ENCODE peak calls at places on chromosomes 12 and 14, in seven cellular contexts. J, M, Y, C, Z, Q and E are unnamed samples.

GRCh38 chr12:88371416-88372183 is 208.7 kb downstream of the KITLG start:
- DNase-seq in M (no peak), Q (peak), C (no peak), Y (no peak), J (no peak), Z (no peak), E (no peak)

GRCh38 chr14:96052541-96053105 is 13.5 kb downstream of the C14orf132 start:
- DNase-seq in Q (no peak), M (no peak), J (no peak), Z (no peak), C (no peak), Y (no peak), E (peak)

GRCh38 chr12:119447618-119448017 is 113.1 kb downstream of the CCDC60 start:
- DNase-seq in Z (no peak), C (no peak), J (no peak), Q (no peak), M (no peak), Y (no peak), E (no peak)

GRCh38 chr14:97120204-97121120 is 323.3 kb downstream of the VRK1 start:
- DNase-seq in Q (no peak), J (no peak), M (no peak), Z (no peak), Y (no peak), C (no peak), E (no peak)

GRCh38 chr12:67531051-67531450 is 117.5 kb upstream of the DYRK2 start:
- DNase-seq in Y (no peak), C (no peak), Z (no peak), M (no peak), J (no peak), Q (peak), E (no peak)

GRCh38 chr12:133081408-133081806 is 684 bp downstream of the ZNF140 start:
- DNase-seq in Y (no peak), Q (no peak), Z (no peak), J (peak), M (no peak), C (no peak), E (no peak)

GRCh38 chr12:132275110-132275531 is 54.3 kb downstream of the GALNT9 start:
- DNase-seq in Y (peak), Z (no peak), Q (no peak), J (no peak), M (no peak), C (peak), E (peak)

GRCh38 chr12:75852143-75852542 is 179.4 kb downstream of the PHLDA1 start:
- DNase-seq in J (no peak), M (no peak), Q (peak), Y (no peak), Z (no peak), C (no peak), E (no peak)

GRCh38 chr12:93080994-93081809 is 152.1 kb upstream of the EEA1 start:
- DNase-seq in C (no peak), Z (no peak), Q (no peak), M (no peak), Y (no peak), J (no peak), E (no peak)

GRCh38 chr14:75084513-75084912 is 15.1 kb downstream of the ZC2HC1C start:
- DNase-seq in Y (no peak), M (no peak), J (no peak), Q (peak), C (no peak), Z (no peak), E (no peak)

GRCh38 chr12:58341791-58342190 is 400.4 kb downstream of the ATP23 start:
- DNase-seq in Y (no peak), M (no peak), Q (peak), Z (no peak), C (no peak), J (no peak), E (no peak)

GRCh38 chr12:66144796-66145754 is 14.5 kb upstream of the LLPH start:
- DNase-seq in M (no peak), Y (no peak), Q (peak), Z (no peak), C (peak), J (no peak), E (no peak)

GRCh38 chr14:73741386-73741875 is 27.2 kb upstream of the PNMA1 start:
- DNase-seq in Y (peak), Q (peak), M (peak), J (peak), C (peak), Z (no peak), E (no peak)

GRCh38 chr12:1836241-1836803 is 16.0 kb downstream of the LRTM2 start:
- DNase-seq in M (no peak), C (no peak), J (no peak), Q (no peak), Y (no peak), Z (no peak), E (peak)

GRCh38 chr12:131093971-131094830 is 140.5 kb downstream of the ADGRD1 start:
- DNase-seq in Q (no peak), J (no peak), Z (peak), M (no peak), Y (peak), C (no peak), E (peak)

GRCh38 chr12:56377310-56377988 is 14.8 kb upstream of the APOF start:
- DNase-seq in M (no peak), C (no peak), Z (no peak), Y (no peak), J (no peak), Q (peak), E (no peak)

GRCh38 chr14:64705406-64706118 is 1.3 kb downstream of the PLEKHG3 start:
- DNase-seq in C (no peak), Z (no peak), J (peak), M (peak), Q (no peak), Y (peak), E (no peak)

GRCh38 chr14:83909507-83909906 is 1620.4 kb upstream of the FLRT2 start:
- DNase-seq in Y (no peak), M (no peak), C (no peak), Q (peak), J (no peak), Z (no peak), E (no peak)

GRCh38 chr12:94879542-94879941 is 124.0 kb downstream of the NDUFA12 start:
- DNase-seq in Q (peak), M (no peak), C (no peak), J (no peak), Z (no peak), Y (no peak), E (no peak)

GRCh38 chr14:92527724-92528123 is 14.1 kb downstream of the RIN3 start:
- DNase-seq in Y (no peak), Q (no peak), Z (no peak), J (no peak), C (no peak), M (no peak), E (no peak)

GRCh38 chr12:39736406-39736805 is 116.8 kb upstream of the ABCD2 start:
- DNase-seq in Y (no peak), Z (no peak), C (no peak), J (no peak), M (no peak), Q (no peak), E (no peak)

GRCh38 chr14:28707814-28708213 is 58.8 kb upstream of the FOXG1 start:
- DNase-seq in Z (no peak), Y (no peak), J (no peak), Q (peak), M (no peak), C (no peak), E (no peak)

GRCh38 chr14:76152333-76152681 is 585 bp downstream of the GPATCH2L start:
- DNase-seq in J (peak), Q (peak), C (peak), M (peak), Y (peak), Z (no peak), E (no peak)

GRCh38 chr12:104339663-104340062 is 36.1 kb downstream of the EID3 start:
- DNase-seq in M (no peak), Y (no peak), Q (no peak), Z (no peak), C (no peak), J (no peak), E (no peak)
- TF ChIP-seq CTCF in M (no peak), Y (no peak), Q (no peak), Z (no peak), C (no peak), J (no peak), E (peak)

DNA sequence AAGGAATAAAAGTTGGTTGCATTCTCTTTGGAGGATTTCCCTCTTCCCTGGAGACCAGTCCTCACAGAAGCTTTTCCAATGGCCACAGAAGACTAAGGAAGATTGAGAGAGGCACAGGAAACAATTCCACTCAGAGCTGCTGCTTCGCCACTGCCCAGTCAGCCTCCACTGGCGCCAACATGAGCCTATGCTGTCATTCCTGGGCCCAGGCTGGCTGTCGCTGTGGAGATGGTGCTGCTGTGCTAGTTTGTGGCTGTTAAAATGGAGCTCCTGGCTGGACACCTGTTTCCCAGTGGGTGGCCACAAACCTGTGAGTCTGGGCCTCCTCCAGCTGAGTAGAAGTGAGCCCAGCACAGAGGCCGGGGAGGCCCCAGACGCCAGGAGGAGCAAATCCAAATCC is 6.6 kb downstream of the P2RX7 start:
- DNase-seq in J (no peak), Z (no peak), Y (no peak), M (no peak), C (no peak), Q (no peak), E (no peak)
- TF ChIP-seq CTCF in J (no peak), Z (no peak), Y (no peak), M (no peak), C (no peak), Q (no peak), E (no peak)

GRCh38 chr14:29927596-29928341 is at the start of gene PRKD1:
- DNase-seq in J (peak), Y (peak), C (peak), Q (no peak), M (peak), Z (peak), E (peak)
- TF ChIP-seq CTCF in J (no peak), Y (peak), C (no peak), Q (peak), M (peak), Z (peak), E (peak)

DNA sequence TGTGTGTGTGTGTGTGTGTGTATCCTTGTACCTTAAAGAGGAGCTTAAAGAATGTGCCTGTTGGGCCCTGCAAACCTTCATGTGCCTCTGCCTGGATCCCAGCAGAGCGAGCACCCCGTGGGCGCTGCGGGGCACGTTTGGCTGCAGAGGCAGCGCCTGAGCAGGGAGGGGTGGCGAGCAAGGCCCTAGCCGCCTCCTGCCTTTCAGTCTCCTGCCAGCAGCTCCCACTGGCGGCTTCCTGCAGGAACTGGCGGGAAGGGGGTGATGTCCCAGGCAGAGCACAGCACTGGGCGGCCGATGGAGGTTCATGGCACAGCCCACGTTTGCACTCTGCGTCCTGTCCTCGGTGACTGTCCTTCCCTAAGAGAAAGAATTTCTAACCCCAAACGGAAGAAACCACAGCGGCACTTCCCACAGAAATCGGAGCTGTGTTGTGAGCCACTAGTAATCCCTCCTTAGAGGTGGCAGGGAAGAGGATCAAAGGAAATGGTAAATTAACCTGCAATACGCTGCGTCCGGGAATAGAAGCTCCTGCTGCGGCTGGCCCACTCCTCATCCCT is 19.8 kb downstream of the ZBTB42 start:
- DNase-seq in M (peak), Z (no peak), C (peak), J (peak), Q (peak), Y (no peak), E (peak)
- TF ChIP-seq CTCF in M (peak), Z (peak), C (peak), J (peak), Q (peak), Y (peak), E (peak)

GRCh38 chr14:104086661-104087461 is 1.4 kb downstream of the ASPG start:
- DNase-seq in M (peak), C (no peak), Y (peak), Q (no peak), J (peak), Z (no peak), E (peak)

GRCh38 chr14:104087981-104088850 is 2.7 kb downstream of the ASPG start:
- DNase-seq in J (peak), C (no peak), M (peak), Y (no peak), Q (no peak), Z (no peak), E (peak)

GRCh38 chr14:104085889-104086201 is 345 bp downstream of the ASPG start:
- DNase-seq in Y (no peak), Q (no peak), J (no peak), Z (no peak), M (peak), C (no peak), E (no peak)

GRCh38 chr14:104086210-104086660 is 735 bp downstream of the ASPG start:
- DNase-seq in Y (peak), J (peak), M (peak), Q (no peak), C (no peak), Z (no peak), E (peak)

DNA sequence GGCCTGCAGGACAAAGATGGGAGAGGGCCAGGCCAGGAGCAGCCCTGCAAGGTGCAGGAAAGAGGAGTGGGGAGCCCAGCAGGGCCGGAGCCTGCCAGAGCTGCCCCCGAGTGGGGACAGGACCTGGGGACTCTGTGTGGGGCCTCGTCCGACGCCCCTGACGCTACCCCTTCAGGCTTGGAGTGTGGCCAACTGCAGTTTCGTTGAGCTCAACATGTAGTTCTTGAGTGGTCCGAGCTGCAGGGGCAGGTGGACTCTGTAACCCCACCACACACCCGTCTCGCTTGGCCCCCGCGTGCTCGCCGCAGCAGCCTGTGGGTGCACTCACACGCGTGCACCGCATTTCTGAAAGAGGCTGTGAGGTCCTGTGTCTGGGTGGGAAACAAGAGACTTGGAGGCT is 2.0 kb downstream of the ASPG start:
- DNase-seq in Z (no peak), Q (no peak), J (peak), Y (no peak), C (no peak), M (peak), E (no peak)
- TF ChIP-seq CTCF in Z (no peak), Q (no peak), J (no peak), Y (no peak), C (no peak), M (no peak), E (no peak)

GRCh38 chr12:13962699-13963098 is 18.7 kb downstream of the GRIN2B start:
- DNase-seq in Z (no peak), C (peak), M (no peak), J (no peak), Y (no peak), Q (no peak), E (no peak)
- TF ChIP-seq CTCF in Z (peak), C (peak), M (no peak), J (no peak), Y (no peak), Q (no peak), E (peak)

DNA sequence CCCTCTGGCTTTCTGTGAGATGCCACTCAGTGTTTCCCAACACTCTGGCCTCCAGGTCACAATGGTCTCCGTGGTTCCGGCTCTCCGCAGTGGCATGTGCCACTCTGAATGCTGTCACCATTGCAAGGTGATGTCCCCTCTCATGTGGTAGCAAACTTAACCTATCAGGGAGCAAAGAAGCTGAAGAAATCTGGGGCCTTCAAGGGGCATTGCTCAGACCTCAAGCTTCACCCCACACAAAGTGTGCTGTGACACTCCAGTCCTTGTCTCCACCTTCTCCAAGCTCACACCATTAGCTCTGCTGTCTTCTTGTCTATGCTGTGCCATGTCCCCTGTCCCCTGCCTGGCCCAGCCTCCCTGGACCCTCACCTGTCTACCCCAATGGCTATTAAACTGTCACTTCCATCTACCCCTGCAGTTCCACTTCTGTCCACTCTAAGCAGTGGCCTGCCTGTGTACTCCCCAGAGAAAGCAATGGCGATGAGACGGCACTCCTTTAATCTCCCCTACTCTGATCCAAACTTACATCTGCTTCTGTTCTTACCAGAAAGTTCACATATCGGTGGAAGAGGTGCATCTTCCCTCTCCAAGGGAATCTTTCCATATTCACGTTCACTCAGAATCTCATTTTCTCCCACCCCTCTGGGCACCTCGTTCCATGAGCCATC is 93.7 kb downstream of the DHRS2 start:
- DNase-seq in Y (no peak), J (no peak), Z (no peak), C (peak), Q (no peak), M (no peak), E (no peak)
- TF ChIP-seq CTCF in Y (no peak), J (no peak), Z (peak), C (no peak), Q (peak), M (peak), E (peak)

DNA sequence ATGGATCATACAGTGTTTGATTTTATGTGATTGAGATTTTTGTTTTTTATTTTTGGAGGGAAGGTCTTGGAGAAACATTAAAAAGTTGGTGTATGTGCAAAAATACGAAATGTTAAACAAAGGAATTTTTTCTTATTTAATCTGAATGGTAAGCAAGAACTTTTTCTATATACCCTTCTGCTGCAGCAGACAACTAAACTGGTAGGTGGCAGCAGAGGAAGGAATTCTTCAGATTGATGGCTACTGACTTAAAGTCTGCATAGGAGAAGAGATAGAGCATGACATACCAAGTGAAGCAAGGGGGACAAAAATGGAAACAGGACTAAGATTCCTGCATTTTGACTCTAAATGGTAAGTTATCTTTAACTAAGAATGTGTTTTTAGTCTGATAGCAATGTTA is 42.0 kb upstream of the A2ML1 start:
- DNase-seq in M (no peak), C (peak), Y (no peak), J (no peak), Z (no peak), Q (peak), E (no peak)
- TF ChIP-seq CTCF in M (peak), C (no peak), Y (peak), J (peak), Z (peak), Q (peak), E (peak)